ENCODE peak calls at places on chromosomes 4 and X, in ten cellular contexts. U, S, J, V, Y, C, I, Z, A and X are unnamed samples.

GRCh38 chr4:38612996-38613395 is 51.0 kb upstream of the KLF3 start:
- DNase-seq in U (no peak), S (no peak), J (no peak), V (no peak), Y (no peak), C (no peak), I (no peak), Z (no peak), A (peak), X (no peak)

GRCh38 chrX:24956828-24957227 is 58.9 kb downstream of the ARX start:
- DNase-seq in U (no peak), S (no peak), J (no peak), V (no peak), Y (peak), C (no peak), I (no peak), Z (no peak), A (peak), X (no peak)

GRCh38 chrX:40090050-40090804 is 7.5 kb downstream of the BCOR start:
- DNase-seq in U (no peak), S (no peak), J (no peak), V (no peak), Y (no peak), C (no peak), I (peak), Z (peak), A (no peak), X (no peak)

GRCh38 chr4:187021436-187022205 is 298.0 kb upstream of the FAT1 start:
- DNase-seq in U (no peak), S (no peak), J (no peak), V (no peak), Y (no peak), C (no peak), I (no peak), Z (no peak), A (peak), X (no peak)

GRCh38 chr4:6601661-6602250 is 26.8 kb downstream of the MAN2B2 start:
- DNase-seq in U (no peak), S (no peak), J (no peak), V (no peak), Y (no peak), C (no peak), I (no peak), Z (no peak), A (no peak), X (no peak)

GRCh38 chr4:24966076-24966475 is 53.2 kb upstream of the CCDC149 start:
- DNase-seq in U (no peak), S (no peak), J (no peak), V (no peak), Y (no peak), C (no peak), I (no peak), Z (no peak), A (no peak), X (no peak)

GRCh38 chr4:113635739-113636437 is 125.7 kb downstream of the CAMK2D start:
- DNase-seq in U (no peak), S (no peak), J (no peak), V (no peak), Y (peak), C (no peak), I (no peak), Z (no peak), A (no peak), X (no peak)

GRCh38 chr4:42048394-42048793 is 58.1 kb downstream of the SLC30A9 start:
- DNase-seq in U (no peak), S (no peak), J (no peak), V (no peak), Y (peak), C (no peak), I (no peak), Z (no peak), A (no peak), X (no peak)

GRCh38 chr4:149896428-149896827 is 80.8 kb upstream of the IQCM start:
- DNase-seq in U (no peak), S (no peak), J (no peak), V (no peak), Y (no peak), C (no peak), I (no peak), Z (no peak), A (peak), X (peak)

GRCh38 chrX:37060999-37061398 is 52.8 kb downstream of the FAM47C start:
- DNase-seq in U (peak), S (no peak), J (no peak), V (no peak), Y (peak), C (no peak), I (no peak), Z (no peak), A (peak), X (peak)